ENCODE peak calls at places on chromosomes 6 and 20, in seven cellular contexts. M is lower lobe of right lung, K is prostate gland, Q is kidney epithelial cell, N is tibial artery, W is upper lobe of left lung, C is HepG2. J is an unnamed sample. For H3K27me3, the result is how much of the 10 kb centered on the place peaks cover.

GRCh38 chr6:71745525-71745924 is 140.8 kb upstream of the RIMS1 start:
- DNase-seq in K (no peak), C (no peak), W (no peak), Q (no peak), M (no peak), N (no peak), J (no peak)

GRCh38 chr6:105835373-105835772 is 250.8 kb upstream of the PRDM1 start:
- DNase-seq in Q (no peak), W (no peak), K (no peak), N (no peak), M (no peak), C (peak), J (no peak)

GRCh38 chr6:41675176-41675767 is 37.0 kb downstream of the MDFI start:
- DNase-seq in M (no peak), W (no peak), C (no peak), Q (no peak), N (peak), K (no peak), J (no peak)

GRCh38 chr6:35552285-35552917 is 39.7 kb upstream of the TULP1 start:
- DNase-seq in K (no peak), W (peak), C (peak), N (no peak), Q (no peak), M (peak), J (peak)

GRCh38 chr6:77292564-77293546 is 170.4 kb downstream of the HTR1B start:
- DNase-seq in W (no peak), N (no peak), M (no peak), C (no peak), Q (peak), K (no peak), J (no peak)

GRCh38 chr6:123089223-123089622 is 93.2 kb downstream of the CLVS2 start:
- DNase-seq in N (no peak), Q (no peak), W (no peak), K (peak), C (no peak), M (no peak), J (no peak)

GRCh38 chr6:158825951-158826306 is 6.8 kb upstream of the EZR start:
- DNase-seq in N (no peak), Q (no peak), M (no peak), C (no peak), K (no peak), W (no peak), J (no peak)

GRCh38 chr6:89777455-89777854 is 42.1 kb downstream of the MDN1 start:
- DNase-seq in N (no peak), K (no peak), C (no peak), W (no peak), Q (no peak), M (no peak), J (no peak)

GRCh38 chr6:149118737-149119653 is 198.5 kb upstream of the TAB2 start:
- DNase-seq in K (no peak), W (no peak), C (no peak), N (no peak), Q (no peak), M (no peak), J (no peak)

GRCh38 chr6:39617023-39617422 is 108.2 kb downstream of the KIF6 start:
- DNase-seq in M (no peak), Q (no peak), N (no peak), K (no peak), C (no peak), W (no peak), J (no peak)

GRCh38 chr20:25009218-25010145 is 16.9 kb upstream of the APMAP start:
- DNase-seq in K (no peak), N (peak), W (peak), C (no peak), Q (no peak), M (no peak), J (no peak)

GRCh38 chr6:34673079-34673478 is 23.5 kb downstream of the ILRUN start:
- DNase-seq in Q (no peak), C (no peak), N (no peak), W (no peak), M (no peak), K (no peak), J (no peak)

GRCh38 chr6:9126845-9127560 is 691.7 kb upstream of the SLC35B3 start:
- DNase-seq in M (no peak), K (no peak), C (no peak), Q (no peak), W (no peak), N (no peak), J (no peak)

GRCh38 chr20:42435230-42435629 is 754.5 kb downstream of the PTPRT start:
- DNase-seq in C (no peak), W (no peak), M (no peak), Q (no peak), K (no peak), N (no peak), J (no peak)

GRCh38 chr6:117847912-117848311 is 59.2 kb upstream of the SLC35F1 start:
- DNase-seq in W (no peak), C (no peak), Q (no peak), K (no peak), M (no peak), N (no peak), J (no peak)

GRCh38 chr6:131532476-131533108 is 40.4 kb upstream of the ARG1 start:
- DNase-seq in Q (no peak), M (no peak), W (no peak), C (no peak), K (no peak), N (no peak), J (no peak)

GRCh38 chr6:146914563-146915483 is 289.4 kb upstream of the STXBP5 start:
- DNase-seq in W (peak), C (no peak), K (no peak), M (no peak), N (peak), Q (peak), J (no peak)

GRCh38 chr20:50269111-50270033 is 78.7 kb downstream of the CEBPB start:
- DNase-seq in M (no peak), W (no peak), C (no peak), Q (no peak), K (no peak), N (peak), J (no peak)

GRCh38 chr6:150142304-150142656 is 564 bp upstream of the PPP1R14C start:
- DNase-seq in C (no peak), Q (peak), N (no peak), W (peak), K (no peak), M (peak), J (no peak)

GRCh38 chr6:150134280-150134920 is 8.4 kb upstream of the PPP1R14C start:
- DNase-seq in N (no peak), M (no peak), K (no peak), W (peak), Q (no peak), C (no peak), J (no peak)

GRCh38 chr6:150140236-150140969 is 2.4 kb upstream of the PPP1R14C start:
- DNase-seq in Q (no peak), K (no peak), C (no peak), N (no peak), W (no peak), M (no peak), J (no peak)

GRCh38 chr6:150139533-150139932 is 3.3 kb upstream of the PPP1R14C start:
- DNase-seq in K (no peak), M (no peak), W (no peak), N (no peak), Q (no peak), C (no peak), J (no peak)

DNA sequence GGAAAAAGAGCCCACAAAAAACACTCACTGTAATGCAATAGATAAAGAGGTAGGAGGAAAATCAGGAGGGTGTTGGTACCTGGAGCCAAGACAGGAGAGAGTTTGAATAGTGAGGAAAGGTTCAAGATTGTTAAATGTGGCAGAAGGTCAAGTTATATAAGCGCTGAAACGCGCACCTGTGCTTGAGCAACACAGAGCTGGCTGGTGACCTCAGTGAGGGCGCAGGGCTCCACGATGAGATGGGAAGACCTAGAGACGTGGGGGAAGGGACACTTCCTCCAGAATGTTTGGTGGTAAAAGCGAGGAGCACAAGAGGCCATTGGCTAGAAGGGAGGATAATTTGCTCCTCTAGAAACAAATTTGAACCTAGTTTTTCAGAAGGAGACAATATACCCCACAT is 4.2 kb upstream of the PPP1R14C start:
- DNase-seq in K (no peak), W (no peak), N (no peak), M (no peak), Q (no peak), C (no peak), J (no peak)
- H3K27me3 ChIP-seq in K (under half), W (under half), N (under half), M (under half), Q (under half), C (under half), J (under half)

DNA sequence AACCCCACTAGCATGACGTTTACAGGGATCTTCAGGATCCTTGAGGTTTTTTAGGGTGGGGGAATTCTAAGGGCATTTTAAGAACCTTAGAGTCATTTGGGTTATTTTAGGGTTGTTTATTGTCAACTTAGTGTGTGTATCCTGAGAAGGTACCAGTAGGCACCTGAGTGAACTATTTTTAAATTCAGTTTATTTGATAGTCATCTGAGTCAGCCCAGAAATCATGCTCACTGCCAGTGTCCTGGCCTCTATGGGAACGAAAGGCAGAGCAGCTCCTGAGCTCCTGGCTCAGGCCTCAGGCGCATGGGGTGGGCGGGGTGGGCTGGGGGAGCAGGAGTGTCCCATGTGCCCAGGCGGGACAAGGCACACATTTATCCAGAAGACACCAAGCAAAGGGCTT is 52.0 kb downstream of the PRND start:
- DNase-seq in C (no peak), W (no peak), N (no peak), M (no peak), K (no peak), Q (no peak), J (no peak)
- H3K27me3 ChIP-seq in C (under half), W (under half), N (under half), M (under half), K (under half), Q (under half), J (under half)

DNA sequence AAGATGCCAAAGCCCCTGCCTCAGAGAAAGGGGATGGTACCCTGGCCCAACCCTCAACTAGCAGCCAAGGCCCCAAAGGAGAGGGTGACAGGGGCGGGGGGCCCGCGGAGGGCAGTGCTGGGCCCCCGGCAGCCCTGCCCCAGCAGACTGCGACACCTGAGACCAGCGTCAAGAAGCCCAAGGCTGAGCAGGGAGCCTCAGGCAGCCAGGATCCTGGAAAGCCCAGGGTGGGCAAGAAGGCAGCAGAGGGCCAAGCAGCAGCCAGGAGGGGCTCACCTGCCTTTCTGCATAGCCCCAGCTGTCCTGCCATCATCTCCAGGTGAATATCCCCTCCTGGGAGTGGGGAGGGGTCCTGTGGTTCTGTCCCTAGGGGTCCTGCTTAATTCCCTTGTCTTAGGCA is 1.1 kb downstream of the MYLK2 start:
- DNase-seq in M (no peak), N (peak), K (no peak), Q (no peak), C (no peak), W (no peak), J (no peak)
- H3K27me3 ChIP-seq in M (under half), N (under half), K (under half), Q (under half), C (under half), W (under half), J (under half)

DNA sequence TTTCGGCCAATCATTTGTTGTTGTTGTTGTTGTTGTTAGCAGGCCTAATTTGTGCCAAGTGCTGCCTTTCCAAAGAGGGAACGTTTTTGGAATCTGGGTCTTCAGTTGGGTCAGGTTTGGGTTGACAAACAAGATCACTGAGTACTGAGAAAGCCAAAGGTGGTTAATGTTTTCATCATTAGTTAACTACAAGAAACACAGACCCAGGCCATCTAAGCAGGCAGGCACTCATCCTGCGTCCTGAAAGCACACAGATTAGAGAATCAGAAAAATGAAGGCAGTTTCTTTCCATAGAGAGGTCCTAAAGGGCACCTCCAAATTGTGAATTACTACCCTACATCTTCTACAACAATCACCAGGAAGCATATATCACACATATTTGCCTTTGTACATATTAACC is 15.1 kb upstream of the SIRPG start:
- DNase-seq in K (no peak), N (no peak), W (no peak), C (no peak), M (no peak), Q (no peak), J (no peak)
- H3K27me3 ChIP-seq in K (under half), N (under half), W (under half), C (under half), M (under half), Q (under half), J (under half)

DNA sequence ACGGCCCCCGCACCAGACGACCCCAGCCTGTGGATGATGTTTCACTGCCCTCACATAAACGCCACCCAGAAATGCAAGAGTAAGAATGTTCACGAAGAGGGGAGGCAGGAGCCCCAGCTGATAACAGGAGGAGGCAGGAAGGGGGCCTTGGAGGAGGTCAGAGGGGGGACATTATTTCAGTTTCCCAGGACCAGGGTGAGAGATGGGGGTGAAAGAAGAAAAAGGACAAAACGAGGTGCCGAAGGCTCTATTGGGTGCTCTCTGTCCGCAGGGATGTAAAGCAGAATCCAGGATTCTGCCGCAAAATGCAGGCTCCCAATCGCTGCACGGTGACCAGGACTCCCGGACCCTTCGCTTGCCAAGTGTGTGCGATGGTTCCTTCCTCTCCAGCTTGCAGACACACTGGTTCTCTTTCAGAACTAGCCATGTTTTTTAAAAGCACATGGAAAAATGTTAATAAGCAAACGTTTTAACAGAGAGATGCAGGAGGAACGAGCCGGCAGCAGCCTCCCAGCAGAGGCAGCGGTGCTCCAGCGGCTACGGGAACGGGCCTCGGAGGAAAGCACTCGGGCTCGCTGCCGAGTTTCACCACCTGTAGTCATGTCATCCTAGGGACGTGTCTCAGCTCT is 59.5 kb downstream of the ZNF831 start:
- DNase-seq in K (no peak), N (no peak), C (no peak), W (no peak), M (no peak), Q (no peak), J (no peak)
- H3K27me3 ChIP-seq in K (under half), N (under half), C (under half), W (under half), M (under half), Q (under half), J (under half)

GRCh38 chr20:3244613-3245012 is 5.6 kb upstream of the SLC4A11 start:
- DNase-seq in M (no peak), Q (no peak), N (no peak), W (no peak), K (no peak), C (no peak), J (no peak)
- H3K27me3 ChIP-seq in M (under half), Q (under half), N (under half), W (under half), K (under half), C (under half), J (under half)

GRCh38 chr6:110295451-110296145 is 62.6 kb downstream of the METTL24 start:
- DNase-seq in Q (no peak), W (no peak), C (no peak), K (no peak), M (no peak), N (no peak), J (no peak)

GRCh38 chr6:110296151-110297028 is 61.8 kb downstream of the METTL24 start:
- DNase-seq in M (no peak), W (no peak), N (no peak), Q (no peak), K (no peak), C (no peak), J (peak)

GRCh38 chr6:110298916-110299315 is 59.2 kb downstream of the METTL24 start:
- DNase-seq in Q (no peak), N (no peak), W (no peak), K (no peak), C (no peak), M (no peak), J (no peak)
- H3K27me3 ChIP-seq in Q (under half), N (under half), W (under half), K (under half), C (under half), M (under half), J (under half)

GRCh38 chr20:63256954-63257353 is 2.7 kb upstream of the NKAIN4 start:
- DNase-seq in M (no peak), C (no peak), N (no peak), Q (no peak), W (no peak), K (no peak), J (no peak)

GRCh38 chr20:63254536-63255384 is 497 bp upstream of the NKAIN4 start:
- DNase-seq in K (no peak), Q (no peak), M (no peak), C (no peak), N (no peak), W (no peak), J (no peak)

GRCh38 chr20:63257629-63258028 is 3.4 kb upstream of the NKAIN4 start:
- DNase-seq in K (no peak), C (no peak), N (no peak), M (no peak), W (no peak), Q (no peak), J (no peak)

GRCh38 chr20:63254237-63254535 is at the start of gene NKAIN4:
- DNase-seq in Q (no peak), N (no peak), C (no peak), W (no peak), M (no peak), K (no peak), J (no peak)

GRCh38 chr20:63255911-63256704 is 1.8 kb upstream of the NKAIN4 start:
- DNase-seq in Q (no peak), M (no peak), C (no peak), N (no peak), W (no peak), K (peak), J (no peak)
- H3K27me3 ChIP-seq in Q (half or more), M (half or more), C (under half), N (under half), W (under half), K (under half), J (under half)

GRCh38 chr20:20933559-20933958 is 172.6 kb downstream of the LINC00237 start:
- DNase-seq in W (no peak), C (no peak), N (no peak), K (no peak), M (no peak), Q (no peak), J (no peak)

GRCh38 chr20:20941468-20941889 is 164.7 kb downstream of the LINC00237 start:
- DNase-seq in C (peak), K (no peak), W (no peak), M (no peak), Q (no peak), N (no peak), J (no peak)

GRCh38 chr20:20938131-20938530 is 168.0 kb downstream of the LINC00237 start:
- DNase-seq in C (no peak), W (no peak), Q (no peak), K (no peak), M (no peak), N (no peak), J (no peak)

GRCh38 chr20:20938599-20938998 is 167.6 kb downstream of the LINC00237 start:
- DNase-seq in K (no peak), Q (no peak), W (no peak), M (no peak), N (no peak), C (no peak), J (no peak)

DNA sequence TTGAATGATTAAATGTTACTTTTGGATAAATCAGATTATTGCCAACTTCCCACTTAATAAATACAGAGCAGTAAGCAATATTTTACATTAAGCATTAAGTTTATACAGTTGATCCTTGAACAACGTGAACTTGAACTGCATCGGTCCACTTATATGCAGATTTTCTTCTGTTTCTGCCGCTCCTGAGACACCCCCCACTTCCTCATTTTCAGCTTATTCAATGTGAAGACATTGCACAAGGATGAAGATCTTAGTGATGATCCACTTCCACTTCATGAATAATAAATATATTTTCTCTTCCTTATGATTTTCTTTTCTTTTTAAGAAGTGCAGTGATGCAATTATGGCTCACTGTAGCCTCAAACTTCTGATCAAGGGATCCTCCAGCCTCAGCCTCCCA is 167.2 kb downstream of the LINC00237 start:
- DNase-seq in M (no peak), C (no peak), Q (no peak), W (no peak), K (no peak), N (no peak), J (no peak)
- H3K27me3 ChIP-seq in M (under half), C (under half), Q (under half), W (under half), K (under half), N (under half), J (under half)

GRCh38 chr20:46250772-46251171 is 57.5 kb downstream of the CDH22 start:
- DNase-seq in C (no peak), K (no peak), W (no peak), M (no peak), N (no peak), Q (no peak), J (no peak)
- H3K27me3 ChIP-seq in C (under half), K (under half), W (under half), M (half or more), N (under half), Q (under half), J (under half)